ENCODE peak calls at places on chromosomes 4 and X, in seven cellular contexts. E is astrocyte of the spinal cord; L is BE2C; O is heart right ventricle; U is mucosa of descending colon; M is bronchial epithelial cell; P is CD8-positive, alpha-beta memory T cell. S is an unnamed sample.

GRCh38 chrX:71542411-71542810 is 9.5 kb downstream of the OGT start:
- DNase-seq in E (peak; percentile 29), L (no peak), O (no peak), U (no peak), M (peak; percentile 78), P (no peak), S (no peak)

GRCh38 chr4:76821661-76822060 is 76.3 kb downstream of the SOWAHB start:
- DNase-seq in E (peak; percentile 69), L (no peak), O (no peak), U (no peak), M (no peak), P (no peak), S (no peak)

GRCh38 chr4:98710831-98711230 is 52.4 kb upstream of the TSPAN5 start:
- DNase-seq in E (peak; percentile 30), L (no peak), O (no peak), U (no peak), M (no peak), P (no peak), S (no peak)

GRCh38 chr4:13982008-13982407 is 354.5 kb upstream of the BOD1L1 start:
- DNase-seq in E (no peak), L (no peak), O (no peak), U (no peak), M (no peak), P (no peak), S (no peak)

GRCh38 chr4:165927366-165927765 is 54.3 kb downstream of the TLL1 start:
- DNase-seq in E (no peak), L (no peak), O (no peak), U (no peak), M (no peak), P (no peak), S (no peak)

GRCh38 chrX:2371026-2371778 is 129.6 kb downstream of the DHRSX start:
- DNase-seq in E (peak; percentile 56), L (no peak), O (no peak), U (no peak), M (no peak), P (no peak), S (no peak)

GRCh38 chrX:12360389-12360788 is 222.1 kb downstream of the FRMPD4 start:
- DNase-seq in E (peak; percentile 45), L (no peak), O (no peak), U (no peak), M (peak; percentile 88), P (no peak), S (no peak)

GRCh38 chrX:44330227-44330626 is 13.2 kb downstream of the EFHC2 start:
- DNase-seq in E (no peak), L (no peak), O (no peak), U (no peak), M (no peak), P (no peak), S (no peak)

GRCh38 chr4:138405934-138406567 is 163.9 kb upstream of the SLC7A11 start:
- DNase-seq in E (no peak), L (no peak), O (no peak), U (no peak), M (peak; percentile 89), P (no peak), S (no peak)

GRCh38 chrX:17654116-17654515 is 83.2 kb upstream of the SCML1 start:
- DNase-seq in E (no peak), L (peak; percentile 9), O (no peak), U (no peak), M (no peak), P (peak; percentile 8), S (no peak)

GRCh38 chr4:182808673-182809416 is 108.3 kb downstream of the DCTD start:
- DNase-seq in E (no peak), L (no peak), O (no peak), U (no peak), M (peak; percentile 34), P (peak; percentile 40), S (peak; percentile 74)

GRCh38 chr4:76665721-76666120 is 230.7 kb downstream of the SHROOM3 start:
- DNase-seq in E (no peak), L (no peak), O (no peak), U (no peak), M (no peak), P (no peak), S (no peak)

GRCh38 chr4:174631901-174632758 is 109.8 kb upstream of the HPGD start:
- DNase-seq in E (peak; percentile 58), L (no peak), O (no peak), U (no peak), M (peak; percentile 58), P (no peak), S (no peak)

GRCh38 chr4:88742561-88742960 is 44.9 kb upstream of the NAP1L5 start:
- DNase-seq in E (no peak), L (no peak), O (no peak), U (no peak), M (no peak), P (no peak), S (no peak)

GRCh38 chr4:81427605-81427922 is 44.1 kb downstream of the RASGEF1B start:
- DNase-seq in E (no peak), L (no peak), O (no peak), U (no peak), M (no peak), P (no peak), S (no peak)

GRCh38 chr4:126513596-126513995 is 1119.2 kb upstream of the INTU start:
- DNase-seq in E (no peak), L (no peak), O (no peak), U (no peak), M (no peak), P (no peak), S (no peak)

GRCh38 chr4:168831585-168831918 is 178.5 kb downstream of the CBR4 start:
- DNase-seq in E (no peak), L (no peak), O (no peak), U (no peak), M (no peak), P (no peak), S (no peak)

GRCh38 chrX:119402588-119402987 is 3.5 kb downstream of the SLC25A43 start:
- DNase-seq in E (no peak), L (no peak), O (no peak), U (no peak), M (no peak), P (no peak), S (no peak)

GRCh38 chr4:122379239-122379638 is 428 bp downstream of the ADAD1 start:
- DNase-seq in E (no peak), L (no peak), O (no peak), U (no peak), M (no peak), P (no peak), S (no peak)

GRCh38 chr4:125168531-125168930 is 146.2 kb upstream of the FAT4 start:
- DNase-seq in E (no peak), L (no peak), O (no peak), U (no peak), M (peak; percentile 13), P (no peak), S (no peak)

GRCh38 chr4:119666653-119667091 is 38.1 kb upstream of the PDE5A start:
- DNase-seq in E (no peak), L (no peak), O (no peak), U (no peak), M (no peak), P (no peak), S (no peak)

GRCh38 chr4:53123171-53123570 is 242.7 kb downstream of the SCFD2 start:
- DNase-seq in E (no peak), L (no peak), O (no peak), U (no peak), M (no peak), P (no peak), S (no peak)

GRCh38 chr4:76723916-76724315 is 174.0 kb downstream of the SOWAHB start:
- DNase-seq in E (peak; percentile 63), L (no peak), O (no peak), U (no peak), M (peak; percentile 77), P (no peak), S (peak; percentile 20)

GRCh38 chr4:121706595-121707021 is 9.8 kb upstream of the ANXA5 start:
- DNase-seq in E (peak; percentile 83), L (no peak), O (no peak), U (no peak), M (no peak), P (peak; percentile 44), S (peak; percentile 64)

GRCh38 chrX:19630776-19631707 is 115.7 kb upstream of the MAP3K15 start:
- DNase-seq in E (no peak), L (no peak), O (no peak), U (no peak), M (no peak), P (no peak), S (no peak)
- H3K4me3 ChIP-seq in E (no peak overlapping the region), L (no peak overlapping the region), O (no peak overlapping the region), U (no peak overlapping the region), M (no peak overlapping the region), P (no peak overlapping the region), S (no peak overlapping the region)

DNA sequence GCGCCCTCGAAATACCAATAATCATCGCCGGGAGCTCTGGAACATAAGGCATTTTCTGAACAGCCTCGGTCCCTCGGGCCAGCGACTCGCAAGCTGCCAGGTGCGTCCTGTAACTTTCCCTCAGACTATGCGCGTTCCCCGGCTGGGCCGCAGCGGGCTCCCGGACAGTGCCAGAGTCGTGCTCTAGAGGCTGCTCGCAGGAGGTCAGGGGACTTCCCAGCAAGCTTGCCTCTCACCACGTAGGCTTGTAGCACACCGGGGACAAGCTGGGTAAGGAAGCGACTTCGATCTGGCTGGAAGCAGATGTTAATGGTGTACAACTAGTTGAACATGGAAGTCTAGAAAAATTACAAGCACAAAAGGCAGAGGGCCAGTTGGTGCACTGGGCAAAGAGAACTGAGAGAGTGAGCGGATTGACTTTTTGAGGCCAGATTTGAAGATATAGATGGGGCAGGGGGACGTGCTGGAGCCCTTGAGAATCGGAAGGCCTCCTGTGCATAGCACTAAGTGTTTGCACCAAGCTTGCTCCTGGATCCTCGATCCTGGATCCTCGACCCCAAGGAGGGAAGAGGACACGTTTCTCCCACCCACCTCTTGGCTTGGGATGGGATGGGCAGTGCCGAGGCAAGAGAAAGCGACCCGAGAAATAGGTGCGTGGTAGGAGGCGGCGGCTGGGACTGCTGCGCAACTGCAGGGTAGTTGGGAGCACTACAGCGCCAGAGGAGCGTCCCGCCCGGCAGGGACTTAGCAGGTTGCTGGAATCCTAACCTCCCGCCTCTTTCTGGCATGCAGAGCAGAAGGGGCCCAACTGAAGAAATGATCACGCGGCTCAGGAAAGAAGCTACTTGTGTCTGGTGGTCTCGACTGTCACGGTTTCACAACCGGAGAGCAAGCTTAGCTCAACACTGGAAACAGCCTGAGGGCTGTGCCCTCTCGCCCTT is 19.9 kb upstream of the ZIC3 start:
- DNase-seq in E (no peak), L (no peak), O (no peak), U (no peak), M (no peak), P (no peak), S (no peak)
- H3K4me3 ChIP-seq in E (no peak overlapping the region), L (no peak overlapping the region), O (no peak overlapping the region), U (no peak overlapping the region), M (no peak overlapping the region), P (no peak overlapping the region), S (no peak overlapping the region)

GRCh38 chr4:39353478-39354177 is 12.5 kb downstream of the RFC1 start:
- DNase-seq in E (peak; percentile 57), L (no peak), O (no peak), U (no peak), M (peak; percentile 72), P (no peak), S (no peak)
- H3K4me3 ChIP-seq in E (peak overlapping the region; percentile 8), L (no peak overlapping the region), O (peak overlapping the region; percentile 45), U (no peak overlapping the region), M (peak overlapping the region; percentile 4), P (peak overlapping the region; percentile 70), S (peak overlapping the region; percentile 31)

GRCh38 chr4:153518637-153519384 is 52.7 kb downstream of the TMEM131L start:
- DNase-seq in E (peak; percentile 35), L (no peak), O (no peak), U (no peak), M (no peak), P (no peak), S (no peak)
- H3K4me3 ChIP-seq in E (no peak overlapping the region), L (no peak overlapping the region), O (peak overlapping the region; percentile 23), U (no peak overlapping the region), M (no peak overlapping the region), P (peak overlapping the region; percentile 7), S (no peak overlapping the region)

GRCh38 chr4:159016527-159017137 is 86.2 kb upstream of the RAPGEF2 start:
- DNase-seq in E (peak; percentile 74), L (no peak), O (no peak), U (no peak), M (no peak), P (no peak), S (no peak)
- H3K4me3 ChIP-seq in E (no peak overlapping the region), L (no peak overlapping the region), O (peak overlapping the region; percentile 5), U (no peak overlapping the region), M (no peak overlapping the region), P (no peak overlapping the region), S (no peak overlapping the region)

S was measured in MG63.